ENCODE peak calls at places on chromosomes 2 and 18, in seven cellular contexts. U is H1, L is heart left ventricle, H is breast epithelium, Q is Peyer's patch, B is A549, T is stomach. A is an unnamed sample.

GRCh38 chr2:230665263-230665691 is 47.4 kb upstream of the CAB39 start:
- DNase-seq in Q (no peak), H (no peak), B (no peak), T (no peak), L (no peak), U (no peak), A (no peak)

GRCh38 chr2:234044157-234044556 is 6.3 kb upstream of the SPP2 start:
- DNase-seq in H (no peak), L (no peak), Q (no peak), U (no peak), T (no peak), B (peak; percentile 66), A (no peak)

GRCh38 chr18:74951165-74951760 is 257.7 kb downstream of the PTGR3 start:
- DNase-seq in L (peak; percentile 34), B (peak; percentile 69), U (no peak), H (peak; percentile 35), T (peak; percentile 81), Q (no peak), A (no peak)

GRCh38 chr2:231677632-231678104 is 30.7 kb upstream of the PTMA start:
- DNase-seq in Q (peak; percentile 87), T (peak; percentile 92), B (peak; percentile 85), L (peak; percentile 75), U (no peak), H (peak; percentile 85), A (peak; percentile 85)

GRCh38 chr2:235238537-235238936 is 255.3 kb upstream of the AGAP1 start:
- DNase-seq in H (no peak), T (peak; percentile 33), U (no peak), B (peak; percentile 12), Q (peak; percentile 18), L (peak; percentile 85), A (peak; percentile 82)

GRCh38 chr2:224594840-224595239 is 9.7 kb upstream of the CUL3 start:
- DNase-seq in T (no peak), H (no peak), L (no peak), U (no peak), Q (no peak), B (no peak), A (no peak)

GRCh38 chr2:130824492-130825061 is 12.1 kb upstream of the ARHGEF4 start:
- DNase-seq in U (no peak), H (no peak), B (peak; percentile 83), L (no peak), Q (no peak), T (no peak), A (no peak)

GRCh38 chr2:236237468-236238190 is 26.6 kb downstream of the ASB18 start:
- DNase-seq in B (no peak), Q (no peak), L (no peak), T (no peak), U (no peak), H (no peak), A (no peak)

GRCh38 chr2:71562518-71562917 is 109.2 kb downstream of the DYSF start:
- DNase-seq in L (no peak), Q (no peak), H (no peak), T (no peak), U (no peak), B (no peak), A (no peak)

GRCh38 chr2:111710085-111710484 is 173.9 kb downstream of the ANAPC1 start:
- DNase-seq in L (no peak), Q (no peak), U (no peak), T (no peak), H (no peak), B (no peak), A (no peak)

GRCh38 chr2:39623916-39624315 is 41.8 kb upstream of the TMEM178A start:
- DNase-seq in B (no peak), U (no peak), L (no peak), H (no peak), Q (no peak), T (no peak), A (no peak)

GRCh38 chr2:12288048-12288447 is 428.7 kb upstream of the TRIB2 start:
- DNase-seq in L (no peak), T (no peak), U (no peak), Q (no peak), B (no peak), H (no peak), A (no peak)

GRCh38 chr2:237980087-237980486 is 13.3 kb downstream of the UBE2F start:
- DNase-seq in H (no peak), U (no peak), B (no peak), L (no peak), Q (peak; percentile 8), T (no peak), A (no peak)

GRCh38 chr2:54950811-54951210 is 99.4 kb downstream of the RTN4 start:
- DNase-seq in B (no peak), Q (no peak), H (no peak), T (no peak), U (no peak), L (no peak), A (no peak)

GRCh38 chr2:219876931-219877330 is 249.5 kb downstream of the SLC4A3 start:
- DNase-seq in T (no peak), B (no peak), Q (no peak), L (no peak), U (no peak), H (no peak), A (no peak)

GRCh38 chr2:144367030-144367429 is 152.9 kb downstream of the ZEB2 start:
- DNase-seq in Q (no peak), T (no peak), U (no peak), H (no peak), L (no peak), B (no peak), A (no peak)

GRCh38 chr2:186695081-186695756 is 1.4 kb downstream of the FAM171B start:
- DNase-seq in T (no peak), U (no peak), H (no peak), B (no peak), Q (no peak), L (no peak), A (peak; percentile 19)

GRCh38 chr2:152600698-152601097 is 116.6 kb downstream of the PRPF40A start:
- DNase-seq in B (no peak), L (no peak), U (no peak), H (no peak), Q (no peak), T (no peak), A (no peak)

GRCh38 chr18:67771271-67771670 is 254.8 kb upstream of the DSEL start:
- DNase-seq in L (no peak), U (no peak), T (no peak), B (peak; percentile 5), H (no peak), Q (no peak), A (no peak)

GRCh38 chr2:178101321-178102079 is 10.7 kb upstream of the RBM45 start:
- DNase-seq in Q (no peak), T (no peak), B (no peak), L (no peak), H (no peak), U (no peak), A (no peak)

GRCh38 chr2:120306091-120306490 is 39.8 kb upstream of the INHBB start:
- DNase-seq in U (no peak), Q (no peak), L (no peak), H (no peak), B (no peak), T (no peak), A (no peak)

GRCh38 chr2:6914829-6915228 is 2.4 kb upstream of the RNF144A start:
- DNase-seq in B (peak; percentile 26), Q (no peak), T (no peak), H (peak; percentile 29), L (no peak), U (no peak), A (peak; percentile 46)

GRCh38 chr2:144147356-144147755 is 372.6 kb downstream of the ZEB2 start:
- DNase-seq in T (no peak), Q (no peak), L (no peak), H (no peak), B (no peak), U (no peak), A (no peak)

GRCh38 chr2:143171817-143172216 is 42.6 kb downstream of the ARHGAP15 start:
- DNase-seq in Q (no peak), U (no peak), H (no peak), L (no peak), T (no peak), B (peak; percentile 7), A (no peak)

GRCh38 chr2:232634319-232635150 is 1.1 kb downstream of the EFHD1 start:
- DNase-seq in B (no peak), U (no peak), T (no peak), Q (no peak), H (no peak), L (peak; percentile 35), A (no peak)

GRCh38 chr2:174635747-174636399 is 38.3 kb upstream of the WIPF1 start:
- DNase-seq in T (no peak), H (no peak), Q (no peak), L (no peak), B (no peak), U (no peak), A (no peak)

GRCh38 chr2:187422277-187422676 is 25.8 kb downstream of the CALCRL start:
- DNase-seq in T (no peak), Q (no peak), U (no peak), B (no peak), H (no peak), L (no peak), A (no peak)

DNA sequence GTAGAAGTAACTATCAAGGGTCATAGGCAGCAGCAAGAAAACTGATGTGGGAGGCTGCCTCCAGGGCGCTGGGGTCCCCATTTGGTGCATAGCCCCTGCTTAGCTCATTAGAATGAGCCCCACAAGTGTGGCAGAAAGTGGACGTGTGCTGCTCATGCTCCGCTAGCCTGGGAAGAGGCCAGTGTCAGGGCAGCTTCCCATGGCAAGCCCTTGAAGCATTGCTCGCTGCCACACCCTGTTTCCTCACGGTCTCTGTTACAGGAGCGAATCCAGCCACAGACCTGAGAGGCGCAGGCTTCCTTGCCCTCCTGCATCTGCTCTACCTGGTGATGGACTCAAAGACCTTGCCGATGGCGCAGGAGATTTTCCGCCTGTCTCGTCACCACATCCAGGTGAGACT is 22.5 kb downstream of the ELMOD3 start:
- DNase-seq in L (no peak), H (no peak), B (no peak), T (no peak), Q (no peak), U (no peak), A (no peak)
- TF ChIP-seq POLR2A in L (no peak), H (no peak), B (no peak), T (no peak), Q (no peak), U (no peak), A (no peak)

GRCh38 chr2:2762166-2762897 is 431.3 kb upstream of the MYT1L start:
- DNase-seq in H (no peak), B (no peak), Q (no peak), T (no peak), U (no peak), L (no peak), A (no peak)
- H3K27ac ChIP-seq in H (no peak overlapping the region), B (no peak overlapping the region), Q (no peak overlapping the region), T (no peak overlapping the region), U (no peak overlapping the region), L (no peak overlapping the region), A (no peak overlapping the region)

GRCh38 chr2:42029639-42030195 is 18.1 kb upstream of the PKDCC start:
- DNase-seq in Q (no peak), U (no peak), L (no peak), B (no peak), T (no peak), H (no peak), A (no peak)
- H3K4me3 ChIP-seq in Q (no peak overlapping the region), U (no peak overlapping the region), L (no peak overlapping the region), B (no peak overlapping the region), T (no peak overlapping the region), H (no peak overlapping the region), A (no peak overlapping the region)

DNA sequence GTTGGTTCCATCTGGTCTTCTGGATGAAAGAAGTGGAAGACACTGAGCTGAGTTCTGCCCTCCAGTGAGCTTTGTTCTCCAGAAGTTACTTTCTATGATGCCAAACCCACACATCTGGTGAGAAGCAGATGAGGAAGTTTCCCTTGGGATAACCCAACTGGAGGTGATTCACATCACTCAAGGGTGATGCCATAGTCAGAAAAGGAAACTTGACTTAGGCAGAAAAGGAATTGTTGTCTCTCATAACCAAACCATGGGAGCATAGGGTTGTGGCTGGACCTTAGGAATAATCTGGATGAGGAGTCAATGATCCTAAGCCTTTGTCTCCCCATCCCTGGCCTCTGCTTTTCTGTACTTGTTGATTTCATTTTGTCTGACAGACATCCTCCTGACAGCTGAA is 43.7 kb downstream of the CDC42EP3 start:
- DNase-seq in Q (no peak), B (no peak), T (no peak), L (no peak), H (no peak), U (no peak), A (no peak)
- TF ChIP-seq POLR2A in Q (no peak), B (no peak), T (no peak), L (no peak), H (no peak), U (no peak), A (no peak)